ENCODE peak calls at places on chromosomes 16 and 17, in five cellular contexts. O is gastrocnemius medialis, Q is heart left ventricle, T is testis, S is HCT116. B is an unnamed sample.

GRCh38 chr16:17138801-17139200 is 332.0 kb downstream of the XYLT1 start:
- DNase-seq in O (no peak), Q (no peak), T (no peak), S (no peak), B (no peak)

GRCh38 chr16:4290236-4290830 is 17.5 kb upstream of the TFAP4 start:
- DNase-seq in O (peak; percentile 47), Q (no peak), T (no peak), S (peak; percentile 88), B (no peak)

GRCh38 chr17:45702666-45703266 is 81.4 kb upstream of the CRHR1 start:
- DNase-seq in O (no peak), Q (no peak), T (no peak), S (no peak), B (no peak)

GRCh38 chr16:527015-527903 is at the start of gene CAPN15:
- DNase-seq in O (peak; percentile 70), Q (peak; percentile 90), T (peak; percentile 88), S (peak; percentile 32), B (peak; percentile 74)

GRCh38 chr17:1703063-1703462 is 7.1 kb downstream of the TLCD2 start:
- DNase-seq in O (no peak), Q (no peak), T (no peak), S (no peak), B (no peak)

GRCh38 chr16:61721561-61721960 is 314.7 kb downstream of the CDH8 start:
- DNase-seq in O (no peak), Q (no peak), T (no peak), S (no peak), B (no peak)

GRCh38 chr17:32341141-32341856 is 674 bp downstream of the C17orf75 start:
- DNase-seq in O (no peak), Q (no peak), T (no peak), S (no peak), B (no peak)

GRCh38 chr16:56643080-56643778 is 4.8 kb downstream of the MT1A start:
- DNase-seq in O (peak; percentile 27), Q (peak; percentile 59), T (peak; percentile 67), S (peak; percentile 78), B (peak; percentile 41)

GRCh38 chr17:67503184-67503583 is 126.1 kb downstream of the PITPNC1 start:
- DNase-seq in O (no peak), Q (no peak), T (no peak), S (peak; percentile 95), B (no peak)

DNA sequence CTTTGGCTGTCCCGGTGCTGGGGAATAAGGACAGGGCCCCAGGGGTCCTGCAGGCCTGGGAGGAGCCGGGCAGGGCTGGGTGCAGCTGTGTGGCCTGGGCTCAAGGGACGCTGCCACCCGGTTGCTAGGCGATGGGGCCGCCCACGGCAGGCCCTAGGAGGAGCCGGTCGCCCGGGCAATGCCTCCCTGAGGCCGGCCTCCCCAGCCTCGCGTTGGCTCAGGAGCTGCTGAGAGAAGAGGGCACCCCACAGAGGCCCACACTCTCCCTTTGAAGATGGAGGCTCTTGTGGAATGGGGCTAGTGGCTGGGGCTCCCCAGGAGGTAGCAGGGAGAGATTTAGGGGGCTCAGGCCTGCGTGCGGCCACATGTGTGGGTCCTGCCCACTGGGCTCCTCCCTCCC is at the start of gene CIBAR2:
- DNase-seq in O (no peak), Q (no peak), T (no peak), S (no peak), B (no peak)
- TF ChIP-seq CTCF in O (no peak), Q (no peak), T (no peak), S (no peak), B (no peak)

GRCh38 chr17:59754547-59754946 is 47.1 kb downstream of the VMP1 start:
- DNase-seq in O (no peak), Q (no peak), T (no peak), S (peak; percentile 99), B (no peak)

GRCh38 chr17:59751955-59752413 is 44.5 kb downstream of the VMP1 start:
- DNase-seq in O (no peak), Q (no peak), T (no peak), S (no peak), B (no peak)

GRCh38 chr17:59752446-59752845 is 45.0 kb downstream of the VMP1 start:
- DNase-seq in O (no peak), Q (no peak), T (no peak), S (no peak), B (no peak)

GRCh38 chr17:59752922-59753321 is 45.5 kb downstream of the VMP1 start:
- DNase-seq in O (no peak), Q (no peak), T (no peak), S (no peak), B (no peak)

GRCh38 chr17:59753522-59754467 is 46.3 kb downstream of the VMP1 start:
- DNase-seq in O (peak; percentile 13), Q (no peak), T (no peak), S (peak; percentile 88), B (peak; percentile 68)
- H3K4me3 ChIP-seq in O (no peak overlapping the region), Q (no peak overlapping the region), T (no peak overlapping the region), S (no peak overlapping the region), B (no peak overlapping the region)

GRCh38 chr17:6231886-6232767 is 161.9 kb downstream of the WSCD1 start:
- DNase-seq in O (no peak), Q (no peak), T (no peak), S (no peak), B (no peak)
- TF ChIP-seq CTCF in O (no peak), Q (no peak), T (no peak), S (no peak), B (no peak)

DNA sequence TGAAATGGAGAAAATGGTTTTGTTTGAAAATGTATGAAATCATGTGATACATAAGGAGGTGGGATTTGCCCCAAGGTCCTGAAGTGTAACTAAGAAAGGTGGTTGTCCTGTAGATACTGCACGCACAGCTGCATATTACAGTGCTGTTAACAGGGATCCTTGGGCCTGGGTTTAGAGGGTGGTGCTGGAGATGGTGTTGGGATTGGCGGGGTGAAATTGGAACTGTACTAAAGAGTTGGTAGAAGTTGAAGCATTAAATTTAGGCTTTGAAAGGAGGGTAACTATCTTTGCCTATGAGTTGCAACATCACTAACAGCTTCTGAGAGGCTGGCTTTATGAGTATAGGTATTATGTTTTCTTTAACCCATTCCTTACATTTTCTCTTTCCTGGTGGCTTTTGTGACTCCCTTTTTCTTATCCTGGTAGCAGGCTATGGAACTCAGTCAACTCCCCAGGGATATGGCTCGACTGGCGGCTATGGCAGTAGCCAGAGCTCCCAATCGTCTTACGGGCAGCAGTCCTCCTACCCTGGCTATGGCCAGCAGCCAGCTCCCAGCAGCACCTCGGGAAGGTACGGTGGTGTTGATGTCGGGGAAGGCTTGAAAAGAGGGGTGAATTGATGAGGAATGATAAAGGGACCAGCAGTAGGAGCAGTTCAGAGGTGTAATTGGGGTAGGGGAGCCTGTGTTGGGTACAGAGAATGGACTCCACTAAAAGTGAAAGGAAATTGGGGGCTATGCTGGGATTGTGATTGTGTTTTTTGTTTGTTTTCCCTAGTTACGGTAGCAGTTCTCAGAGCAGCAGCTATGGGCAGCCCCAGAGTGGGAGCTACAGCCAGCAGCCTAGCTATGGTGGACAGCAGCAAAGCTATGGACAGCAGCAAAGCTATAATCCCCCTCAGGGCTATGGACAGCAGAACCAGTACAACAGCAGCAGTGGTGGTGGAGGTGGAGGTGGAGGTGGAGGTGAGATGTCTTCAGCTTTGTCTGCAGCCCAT is 3.8 kb downstream of the FUS start:
- DNase-seq in O (no peak), Q (no peak), T (no peak), S (no peak), B (no peak)
- H3K4me3 ChIP-seq in O (no peak overlapping the region), Q (no peak overlapping the region), T (no peak overlapping the region), S (no peak overlapping the region), B (no peak overlapping the region)

GRCh38 chr16:70468776-70469525 is 14.6 kb downstream of the FCSK start:
- DNase-seq in O (no peak), Q (no peak), T (no peak), S (no peak), B (no peak)

GRCh38 chr16:70467608-70468007 is 13.2 kb downstream of the FCSK start:
- DNase-seq in O (no peak), Q (no peak), T (no peak), S (no peak), B (no peak)

GRCh38 chr16:70466812-70467090 is 12.4 kb downstream of the FCSK start:
- DNase-seq in O (no peak), Q (no peak), T (no peak), S (no peak), B (no peak)

GRCh38 chr16:70465999-70466811 is 11.8 kb downstream of the FCSK start:
- DNase-seq in O (no peak), Q (no peak), T (no peak), S (no peak), B (no peak)

DNA sequence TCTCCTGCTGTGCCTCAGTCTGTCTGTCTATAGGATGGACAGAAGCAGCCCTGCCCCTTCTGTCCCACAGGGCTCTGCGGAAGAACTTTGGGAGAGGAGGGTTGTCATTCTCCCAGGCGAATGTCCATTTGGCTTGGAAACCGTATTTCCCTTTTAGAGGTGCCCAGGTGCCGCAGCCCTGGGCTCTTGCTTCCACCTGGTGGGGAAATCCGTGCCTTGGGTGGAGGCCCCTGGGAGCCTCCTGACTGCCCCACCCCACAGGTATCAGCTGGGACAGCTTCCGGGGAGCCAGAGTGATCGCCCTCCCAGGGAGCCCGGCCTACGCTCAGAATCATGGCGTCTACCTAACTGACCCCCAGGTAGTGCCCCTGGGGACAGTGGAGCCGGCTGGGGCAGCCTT is 12.7 kb downstream of the FCSK start:
- DNase-seq in O (no peak), Q (no peak), T (no peak), S (no peak), B (no peak)
- TF ChIP-seq CTCF in O (no peak), Q (no peak), T (no peak), S (no peak), B (no peak)

GRCh38 chr16:69906838-69907301 is 44.3 kb upstream of the CLEC18A start:
- DNase-seq in O (no peak), Q (no peak), T (no peak), S (no peak), B (no peak)
- H3K4me3 ChIP-seq in O (no peak overlapping the region), Q (no peak overlapping the region), T (no peak overlapping the region), S (no peak overlapping the region), B (no peak overlapping the region)

GRCh38 chr16:74304835-74305176 is 8.2 kb downstream of the PSMD7 start:
- DNase-seq in O (no peak), Q (no peak), T (no peak), S (no peak), B (no peak)

GRCh38 chr16:74305978-74306784 is 9.6 kb downstream of the PSMD7 start:
- DNase-seq in O (no peak), Q (no peak), T (no peak), S (no peak), B (no peak)

GRCh38 chr16:74302341-74302740 is 5.7 kb downstream of the PSMD7 start:
- DNase-seq in O (no peak), Q (no peak), T (no peak), S (no peak), B (no peak)

GRCh38 chr16:74305286-74305685 is 8.7 kb downstream of the PSMD7 start:
- DNase-seq in O (no peak), Q (no peak), T (no peak), S (no peak), B (no peak)

GRCh38 chr16:74304164-74304834 is 7.7 kb downstream of the PSMD7 start:
- DNase-seq in O (no peak), Q (no peak), T (no peak), S (no peak), B (no peak)
- TF ChIP-seq CTCF in O (no peak), Q (no peak), T (peak; percentile 40), S (peak; percentile 48), B (no peak)

GRCh38 chr17:76079577-76080206 is 710 bp downstream of the ZACN start:
- DNase-seq in O (no peak), Q (no peak), T (no peak), S (no peak), B (no peak)
- H3K4me3 ChIP-seq in O (no peak overlapping the region), Q (no peak overlapping the region), T (no peak overlapping the region), S (no peak overlapping the region), B (no peak overlapping the region)